ENCODE peak calls at places on chromosomes 11 and 22, in eight cellular contexts. One of them, this sample, is unnamed.

GRCh38 chr11:69640260-69640994 is 529 bp upstream of the CCND1 start:
- DNase-seq in EL: peak
- DNase-seq in tibial nerve: no peak
- DNase-seq in AML-193: no peak
- DNase-seq in CD4-positive, CD25-positive, alpha-beta regulatory T cell: no peak
- DNase-seq in activated T-cell treated with anti-CD3 and anti-CD28 coated beads for 48 hours: no peak
- DNase-seq in HTR-8/SVneo: no peak
- DNase-seq in NCI-H1105: no peak
- DNase-seq in this sample: peak

GRCh38 chr11:15883349-15883961 is 472.9 kb downstream of the SOX6 start:
- DNase-seq in NCI-H1105: no peak
- DNase-seq in tibial nerve: no peak
- DNase-seq in EL: no peak
- DNase-seq in HTR-8/SVneo: no peak
- DNase-seq in CD4-positive, CD25-positive, alpha-beta regulatory T cell: no peak
- DNase-seq in AML-193: no peak
- DNase-seq in activated T-cell treated with anti-CD3 and anti-CD28 coated beads for 48 hours: no peak
- DNase-seq in this sample: no peak

GRCh38 chr11:75441804-75442132 is 8.8 kb upstream of the KLHL35 start:
- DNase-seq in CD4-positive, CD25-positive, alpha-beta regulatory T cell: no peak
- DNase-seq in EL: no peak
- DNase-seq in HTR-8/SVneo: no peak
- DNase-seq in tibial nerve: no peak
- DNase-seq in activated T-cell treated with anti-CD3 and anti-CD28 coated beads for 48 hours: no peak
- DNase-seq in NCI-H1105: no peak
- DNase-seq in AML-193: no peak
- DNase-seq in this sample: no peak

GRCh38 chr11:11816511-11817319 is 25.1 kb upstream of the USP47 start:
- DNase-seq in tibial nerve: no peak
- DNase-seq in AML-193: no peak
- DNase-seq in EL: no peak
- DNase-seq in CD4-positive, CD25-positive, alpha-beta regulatory T cell: no peak
- DNase-seq in HTR-8/SVneo: no peak
- DNase-seq in activated T-cell treated with anti-CD3 and anti-CD28 coated beads for 48 hours: no peak
- DNase-seq in NCI-H1105: no peak
- DNase-seq in this sample: no peak

GRCh38 chr11:84430661-84431060 is 1144.5 kb upstream of the CCDC90B start:
- DNase-seq in HTR-8/SVneo: no peak
- DNase-seq in EL: no peak
- DNase-seq in activated T-cell treated with anti-CD3 and anti-CD28 coated beads for 48 hours: no peak
- DNase-seq in tibial nerve: no peak
- DNase-seq in CD4-positive, CD25-positive, alpha-beta regulatory T cell: no peak
- DNase-seq in AML-193: no peak
- DNase-seq in NCI-H1105: no peak
- DNase-seq in this sample: no peak

GRCh38 chr22:49657275-49657973 is 170.2 kb downstream of the BRD1 start:
- DNase-seq in AML-193: peak
- DNase-seq in NCI-H1105: no peak
- DNase-seq in EL: no peak
- DNase-seq in activated T-cell treated with anti-CD3 and anti-CD28 coated beads for 48 hours: peak
- DNase-seq in tibial nerve: peak
- DNase-seq in HTR-8/SVneo: no peak
- DNase-seq in CD4-positive, CD25-positive, alpha-beta regulatory T cell: peak
- DNase-seq in this sample: peak

GRCh38 chr11:102989379-102990047 is 34.0 kb upstream of the MMP13 start:
- DNase-seq in EL: peak
- DNase-seq in CD4-positive, CD25-positive, alpha-beta regulatory T cell: no peak
- DNase-seq in AML-193: no peak
- DNase-seq in NCI-H1105: no peak
- DNase-seq in tibial nerve: no peak
- DNase-seq in HTR-8/SVneo: no peak
- DNase-seq in activated T-cell treated with anti-CD3 and anti-CD28 coated beads for 48 hours: no peak
- DNase-seq in this sample: no peak

GRCh38 chr22:47352920-47353700 is 590.7 kb downstream of the TBC1D22A start:
- DNase-seq in tibial nerve: no peak
- DNase-seq in NCI-H1105: no peak
- DNase-seq in AML-193: no peak
- DNase-seq in HTR-8/SVneo: no peak
- DNase-seq in CD4-positive, CD25-positive, alpha-beta regulatory T cell: no peak
- DNase-seq in activated T-cell treated with anti-CD3 and anti-CD28 coated beads for 48 hours: no peak
- DNase-seq in EL: no peak
- DNase-seq in this sample: no peak

GRCh38 chr11:118918128-118918685 is 7.5 kb downstream of the BCL9L start:
- DNase-seq in HTR-8/SVneo: no peak
- DNase-seq in EL: peak
- DNase-seq in activated T-cell treated with anti-CD3 and anti-CD28 coated beads for 48 hours: no peak
- DNase-seq in AML-193: no peak
- DNase-seq in CD4-positive, CD25-positive, alpha-beta regulatory T cell: no peak
- DNase-seq in NCI-H1105: no peak
- DNase-seq in tibial nerve: peak
- DNase-seq in this sample: peak

GRCh38 chr22:20549232-20549841 is 41.9 kb downstream of the MED15 start:
- DNase-seq in tibial nerve: no peak
- DNase-seq in HTR-8/SVneo: no peak
- DNase-seq in NCI-H1105: no peak
- DNase-seq in CD4-positive, CD25-positive, alpha-beta regulatory T cell: peak
- DNase-seq in AML-193: no peak
- DNase-seq in activated T-cell treated with anti-CD3 and anti-CD28 coated beads for 48 hours: no peak
- DNase-seq in EL: peak
- DNase-seq in this sample: peak

GRCh38 chr22:40348025-40348658 is 1.8 kb downstream of the ADSL start:
- DNase-seq in HTR-8/SVneo: peak
- DNase-seq in tibial nerve: peak
- DNase-seq in EL: peak
- DNase-seq in activated T-cell treated with anti-CD3 and anti-CD28 coated beads for 48 hours: peak
- DNase-seq in NCI-H1105: no peak
- DNase-seq in AML-193: peak
- DNase-seq in CD4-positive, CD25-positive, alpha-beta regulatory T cell: peak
- DNase-seq in this sample: peak

GRCh38 chr11:118820412-118821357 is 29.7 kb upstream of the DDX6 start:
- DNase-seq in AML-193: no peak
- DNase-seq in activated T-cell treated with anti-CD3 and anti-CD28 coated beads for 48 hours: no peak
- DNase-seq in NCI-H1105: peak
- DNase-seq in tibial nerve: peak
- DNase-seq in EL: no peak
- DNase-seq in CD4-positive, CD25-positive, alpha-beta regulatory T cell: no peak
- DNase-seq in HTR-8/SVneo: no peak
- DNase-seq in this sample: peak

GRCh38 chr11:7936615-7937014 is 4.9 kb downstream of the OR10A3 start:
- DNase-seq in tibial nerve: no peak
- DNase-seq in NCI-H1105: no peak
- DNase-seq in EL: no peak
- DNase-seq in AML-193: no peak
- DNase-seq in HTR-8/SVneo: no peak
- DNase-seq in activated T-cell treated with anti-CD3 and anti-CD28 coated beads for 48 hours: no peak
- DNase-seq in CD4-positive, CD25-positive, alpha-beta regulatory T cell: no peak
- DNase-seq in this sample: no peak

GRCh38 chr11:47348131-47348802 is 4.2 kb downstream of the MYBPC3 start:
- DNase-seq in tibial nerve: no peak
- DNase-seq in AML-193: no peak
- DNase-seq in HTR-8/SVneo: no peak
- DNase-seq in NCI-H1105: no peak
- DNase-seq in EL: no peak
- DNase-seq in CD4-positive, CD25-positive, alpha-beta regulatory T cell: no peak
- DNase-seq in activated T-cell treated with anti-CD3 and anti-CD28 coated beads for 48 hours: no peak
- DNase-seq in this sample: no peak

GRCh38 chr22:37211853-37212173 is 464 bp downstream of the SSTR3 start:
- DNase-seq in AML-193: no peak
- DNase-seq in NCI-H1105: no peak
- DNase-seq in tibial nerve: no peak
- DNase-seq in HTR-8/SVneo: no peak
- DNase-seq in CD4-positive, CD25-positive, alpha-beta regulatory T cell: no peak
- DNase-seq in EL: no peak
- DNase-seq in activated T-cell treated with anti-CD3 and anti-CD28 coated beads for 48 hours: no peak
- DNase-seq in this sample: no peak

GRCh38 chr11:2791139-2791520 is 91.3 kb upstream of the KCNQ1OT1 start:
- DNase-seq in tibial nerve: no peak
- DNase-seq in AML-193: no peak
- DNase-seq in EL: no peak
- DNase-seq in HTR-8/SVneo: no peak
- DNase-seq in NCI-H1105: no peak
- DNase-seq in activated T-cell treated with anti-CD3 and anti-CD28 coated beads for 48 hours: no peak
- DNase-seq in CD4-positive, CD25-positive, alpha-beta regulatory T cell: no peak
- DNase-seq in this sample: no peak

GRCh38 chr11:45024357-45024756 is 73.7 kb upstream of the TP53I11 start:
- DNase-seq in HTR-8/SVneo: no peak
- DNase-seq in activated T-cell treated with anti-CD3 and anti-CD28 coated beads for 48 hours: no peak
- DNase-seq in tibial nerve: no peak
- DNase-seq in EL: no peak
- DNase-seq in CD4-positive, CD25-positive, alpha-beta regulatory T cell: no peak
- DNase-seq in NCI-H1105: no peak
- DNase-seq in AML-193: no peak
- DNase-seq in this sample: no peak

GRCh38 chr11:116037851-116038250 is 533.6 kb upstream of the CADM1 start:
- DNase-seq in tibial nerve: no peak
- DNase-seq in HTR-8/SVneo: no peak
- DNase-seq in CD4-positive, CD25-positive, alpha-beta regulatory T cell: no peak
- DNase-seq in AML-193: no peak
- DNase-seq in activated T-cell treated with anti-CD3 and anti-CD28 coated beads for 48 hours: no peak
- DNase-seq in EL: no peak
- DNase-seq in NCI-H1105: no peak
- DNase-seq in this sample: no peak

GRCh38 chr11:104962852-104963251 is 5.5 kb downstream of the CASP4 start:
- DNase-seq in NCI-H1105: no peak
- DNase-seq in activated T-cell treated with anti-CD3 and anti-CD28 coated beads for 48 hours: no peak
- DNase-seq in EL: no peak
- DNase-seq in AML-193: no peak
- DNase-seq in HTR-8/SVneo: no peak
- DNase-seq in tibial nerve: no peak
- DNase-seq in CD4-positive, CD25-positive, alpha-beta regulatory T cell: no peak
- DNase-seq in this sample: no peak

GRCh38 chr11:92838655-92839334 is 130.7 kb upstream of the MTNR1B start:
- DNase-seq in NCI-H1105: peak
- DNase-seq in AML-193: no peak
- DNase-seq in activated T-cell treated with anti-CD3 and anti-CD28 coated beads for 48 hours: no peak
- DNase-seq in HTR-8/SVneo: no peak
- DNase-seq in tibial nerve: no peak
- DNase-seq in CD4-positive, CD25-positive, alpha-beta regulatory T cell: no peak
- DNase-seq in EL: no peak
- DNase-seq in this sample: no peak

GRCh38 chr11:108170191-108170590 is 48.8 kb downstream of the ACAT1 start:
- DNase-seq in NCI-H1105: no peak
- DNase-seq in CD4-positive, CD25-positive, alpha-beta regulatory T cell: no peak
- DNase-seq in EL: no peak
- DNase-seq in activated T-cell treated with anti-CD3 and anti-CD28 coated beads for 48 hours: no peak
- DNase-seq in HTR-8/SVneo: no peak
- DNase-seq in tibial nerve: no peak
- DNase-seq in AML-193: no peak
- DNase-seq in this sample: no peak

GRCh38 chr11:126310229-126310991 is 6.5 kb downstream of the DCPS start:
- DNase-seq in EL: peak
- DNase-seq in activated T-cell treated with anti-CD3 and anti-CD28 coated beads for 48 hours: peak
- DNase-seq in AML-193: peak
- DNase-seq in tibial nerve: peak
- DNase-seq in CD4-positive, CD25-positive, alpha-beta regulatory T cell: peak
- DNase-seq in NCI-H1105: peak
- DNase-seq in HTR-8/SVneo: peak
- DNase-seq in this sample: peak

GRCh38 chr22:19819209-19819910 is 35.3 kb downstream of the GNB1L start:
- DNase-seq in CD4-positive, CD25-positive, alpha-beta regulatory T cell: no peak
- DNase-seq in activated T-cell treated with anti-CD3 and anti-CD28 coated beads for 48 hours: no peak
- DNase-seq in AML-193: no peak
- DNase-seq in EL: no peak
- DNase-seq in NCI-H1105: no peak
- DNase-seq in HTR-8/SVneo: no peak
- DNase-seq in tibial nerve: no peak
- DNase-seq in this sample: peak

GRCh38 chr22:20298803-20299735 is 20.8 kb downstream of the DGCR6L start:
- DNase-seq in AML-193: no peak
- DNase-seq in EL: peak
- DNase-seq in NCI-H1105: peak
- DNase-seq in activated T-cell treated with anti-CD3 and anti-CD28 coated beads for 48 hours: peak
- DNase-seq in CD4-positive, CD25-positive, alpha-beta regulatory T cell: peak
- DNase-seq in tibial nerve: peak
- DNase-seq in HTR-8/SVneo: peak
- DNase-seq in this sample: peak

GRCh38 chr11:17476317-17477083 is at the start of gene ABCC8:
- DNase-seq in NCI-H1105: peak
- DNase-seq in AML-193: no peak
- DNase-seq in activated T-cell treated with anti-CD3 and anti-CD28 coated beads for 48 hours: no peak
- DNase-seq in EL: no peak
- DNase-seq in CD4-positive, CD25-positive, alpha-beta regulatory T cell: no peak
- DNase-seq in HTR-8/SVneo: no peak
- DNase-seq in tibial nerve: no peak
- DNase-seq in this sample: no peak